ENCODE peak calls at places on chromosomes 3 and 15, in six cellular contexts. One of them, this sample, is unnamed.

GRCh38 chr3:47017504-47018268 is 38.2 kb downstream of the NBEAL2 start:
- DNase-seq in mesendoderm: peak; percentile 94
- DNase-seq in trophoblast cell: peak; percentile 68
- DNase-seq in IMR-90: peak; percentile 26
- DNase-seq in H1: no peak
- DNase-seq in mesenchymal stem cell: peak; percentile 44
- DNase-seq in this sample: no peak

GRCh38 chr3:171850324-171850697 is 7.2 kb downstream of the TMEM212 start:
- DNase-seq in mesenchymal stem cell: no peak
- DNase-seq in H1: no peak
- DNase-seq in trophoblast cell: peak; percentile 89
- DNase-seq in IMR-90: no peak
- DNase-seq in mesendoderm: peak; percentile 80
- DNase-seq in this sample: no peak

GRCh38 chr3:14132689-14133088 is 7.8 kb downstream of the TMEM43 start:
- DNase-seq in IMR-90: no peak
- DNase-seq in H1: no peak
- DNase-seq in mesenchymal stem cell: no peak
- DNase-seq in mesendoderm: no peak
- DNase-seq in trophoblast cell: no peak
- DNase-seq in this sample: no peak

GRCh38 chr15:92614301-92614700 is 41.3 kb downstream of the FAM174B start:
- DNase-seq in mesenchymal stem cell: no peak
- DNase-seq in mesendoderm: no peak
- DNase-seq in trophoblast cell: no peak
- DNase-seq in IMR-90: no peak
- DNase-seq in H1: no peak
- DNase-seq in this sample: no peak

GRCh38 chr15:52858388-52859176 is 68.4 kb upstream of the ONECUT1 start:
- DNase-seq in trophoblast cell: no peak
- DNase-seq in IMR-90: no peak
- DNase-seq in mesenchymal stem cell: no peak
- DNase-seq in H1: no peak
- DNase-seq in mesendoderm: peak; percentile 33
- DNase-seq in this sample: no peak

GRCh38 chr3:13461169-13462124 is 18.7 kb upstream of the HDAC11 start:
- DNase-seq in H1: peak; percentile 90
- DNase-seq in mesenchymal stem cell: peak; percentile 39
- DNase-seq in trophoblast cell: peak; percentile 63
- DNase-seq in mesendoderm: peak; percentile 95
- DNase-seq in IMR-90: peak; percentile 36
- DNase-seq in this sample: peak; percentile 76

GRCh38 chr3:52047295-52047960 is 8.9 kb downstream of the DUSP7 start:
- DNase-seq in H1: no peak
- DNase-seq in IMR-90: no peak
- DNase-seq in mesendoderm: no peak
- DNase-seq in trophoblast cell: no peak
- DNase-seq in mesenchymal stem cell: no peak
- DNase-seq in this sample: no peak

GRCh38 chr15:65824031-65824743 is 32.1 kb upstream of the DENND4A start:
- DNase-seq in mesendoderm: peak; percentile 87
- DNase-seq in IMR-90: peak; percentile 70
- DNase-seq in mesenchymal stem cell: peak; percentile 83
- DNase-seq in H1: no peak
- DNase-seq in trophoblast cell: peak; percentile 80
- DNase-seq in this sample: peak; percentile 39

GRCh38 chr15:87355946-87356345 is 900.6 kb downstream of the NTRK3 start:
- DNase-seq in IMR-90: no peak
- DNase-seq in mesendoderm: no peak
- DNase-seq in H1: no peak
- DNase-seq in trophoblast cell: no peak
- DNase-seq in mesenchymal stem cell: no peak
- DNase-seq in this sample: no peak

GRCh38 chr3:148697311-148698189 is at the start of gene AGTR1:
- DNase-seq in mesenchymal stem cell: peak; percentile 42
- DNase-seq in IMR-90: peak; percentile 24
- DNase-seq in trophoblast cell: peak; percentile 69
- DNase-seq in mesendoderm: peak; percentile 86
- DNase-seq in H1: peak; percentile 23
- DNase-seq in this sample: peak; percentile 68

GRCh38 chr3:42057561-42058211 is 33.5 kb upstream of the TRAK1 start:
- DNase-seq in mesenchymal stem cell: no peak
- DNase-seq in IMR-90: no peak
- DNase-seq in H1: no peak
- DNase-seq in mesendoderm: no peak
- DNase-seq in trophoblast cell: no peak
- DNase-seq in this sample: no peak
- H2AK5ac ChIP-seq in mesenchymal stem cell: peak overlapping the region; percentile 41
- H2AK5ac ChIP-seq in IMR-90: peak overlapping the region; percentile 13
- H2AK5ac ChIP-seq in H1: peak overlapping the region; percentile 17
- H2AK5ac ChIP-seq in mesendoderm: no peak overlapping the region
- H2AK5ac ChIP-seq in trophoblast cell: peak overlapping the region; percentile 36
- H2AK5ac ChIP-seq in this sample: no peak overlapping the region

GRCh38 chr3:133662256-133662773 is 574 bp upstream of the TOPBP1 start:
- DNase-seq in IMR-90: peak; percentile 27
- DNase-seq in mesendoderm: peak; percentile 65
- DNase-seq in trophoblast cell: peak; percentile 42
- DNase-seq in mesenchymal stem cell: peak; percentile 47
- DNase-seq in H1: no peak
- DNase-seq in this sample: no peak

GRCh38 chr3:133659806-133660205 is 1.9 kb downstream of the TOPBP1 start:
- DNase-seq in mesendoderm: no peak
- DNase-seq in mesenchymal stem cell: no peak
- DNase-seq in H1: no peak
- DNase-seq in IMR-90: no peak
- DNase-seq in trophoblast cell: no peak
- DNase-seq in this sample: no peak

GRCh38 chr3:133667118-133667517 is 5.4 kb upstream of the TOPBP1 start:
- DNase-seq in H1: no peak
- DNase-seq in mesendoderm: no peak
- DNase-seq in trophoblast cell: peak; percentile 69
- DNase-seq in mesenchymal stem cell: no peak
- DNase-seq in IMR-90: no peak
- DNase-seq in this sample: no peak

GRCh38 chr3:133663569-133664313 is 2.0 kb upstream of the TOPBP1 start:
- DNase-seq in H1: no peak
- DNase-seq in IMR-90: peak; percentile 55
- DNase-seq in mesendoderm: peak; percentile 88
- DNase-seq in mesenchymal stem cell: peak; percentile 68
- DNase-seq in trophoblast cell: peak; percentile 89
- DNase-seq in this sample: peak; percentile 41

GRCh38 chr3:133661454-133662255 is at the start of gene TOPBP1:
- DNase-seq in trophoblast cell: peak; percentile 81
- DNase-seq in mesenchymal stem cell: peak; percentile 68
- DNase-seq in mesendoderm: peak; percentile 95
- DNase-seq in H1: peak; percentile 67
- DNase-seq in IMR-90: peak; percentile 70
- DNase-seq in this sample: peak; percentile 70
- H2BK5ac ChIP-seq in trophoblast cell: peak within 1 kb of the TSS; percentile 95
- H2BK5ac ChIP-seq in mesenchymal stem cell: no peak within 1 kb of the TSS
- H2BK5ac ChIP-seq in mesendoderm: peak within 1 kb of the TSS; percentile 8
- H2BK5ac ChIP-seq in H1: peak within 1 kb of the TSS; percentile 82
- H2BK5ac ChIP-seq in IMR-90: peak within 1 kb of the TSS; percentile 75
- H2BK5ac ChIP-seq in this sample: no peak within 1 kb of the TSS

GRCh38 chr15:99250001-99250400 is 620 bp upstream of the TTC23 start:
- DNase-seq in trophoblast cell: peak; percentile 50
- DNase-seq in IMR-90: no peak
- DNase-seq in mesenchymal stem cell: no peak
- DNase-seq in H1: no peak
- DNase-seq in mesendoderm: no peak
- DNase-seq in this sample: no peak

GRCh38 chr15:99247063-99247462 is 2.3 kb downstream of the TTC23 start:
- DNase-seq in mesenchymal stem cell: no peak
- DNase-seq in trophoblast cell: no peak
- DNase-seq in IMR-90: no peak
- DNase-seq in H1: no peak
- DNase-seq in mesendoderm: no peak
- DNase-seq in this sample: no peak

GRCh38 chr15:99250494-99251435 is 516 bp upstream of the LRRC28 start:
- DNase-seq in mesenchymal stem cell: peak; percentile 99
- DNase-seq in H1: peak; percentile 92
- DNase-seq in mesendoderm: peak; percentile 100
- DNase-seq in trophoblast cell: peak; percentile 100
- DNase-seq in IMR-90: peak; percentile 99
- DNase-seq in this sample: peak; percentile 98

GRCh38 chr15:99249270-99249817 is at the start of gene TTC23:
- DNase-seq in mesenchymal stem cell: peak; percentile 93
- DNase-seq in IMR-90: peak; percentile 89
- DNase-seq in mesendoderm: peak; percentile 92
- DNase-seq in trophoblast cell: peak; percentile 47
- DNase-seq in H1: no peak
- DNase-seq in this sample: peak; percentile 33

DNA sequence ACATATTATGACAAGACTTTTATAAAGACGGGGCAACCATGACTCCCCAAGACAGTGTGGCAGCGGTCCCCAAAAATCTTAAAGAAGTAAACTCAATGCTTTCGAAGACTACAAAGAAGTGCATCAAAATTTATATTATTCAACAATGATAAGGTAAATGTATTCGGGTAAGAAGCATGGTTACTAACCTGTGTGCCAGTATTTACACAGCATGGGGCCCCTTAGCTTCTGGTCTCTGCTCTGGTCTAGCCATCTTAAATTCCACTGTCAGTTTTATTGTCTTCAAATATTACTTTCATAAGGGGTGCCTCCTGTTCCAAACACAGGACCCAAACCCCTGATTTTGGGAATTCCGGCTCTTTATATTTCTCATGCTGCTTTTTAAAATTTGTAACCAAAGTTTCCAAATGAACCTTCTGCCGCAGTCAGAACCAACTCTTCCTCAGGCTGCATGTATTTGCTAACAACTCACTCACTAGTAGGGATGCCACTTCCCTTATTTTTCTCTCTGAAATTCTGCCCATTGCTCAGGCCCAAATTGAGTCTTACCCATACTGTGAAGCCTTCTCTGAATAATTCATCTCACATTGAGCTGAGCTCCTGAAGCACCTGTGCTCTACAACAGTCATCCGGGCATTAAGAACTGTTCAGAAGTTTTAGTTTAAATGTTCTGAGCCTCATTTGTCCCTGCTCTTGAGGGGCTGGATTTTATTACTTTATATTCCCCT is 1.2 kb downstream of the TTC23 start:
- DNase-seq in IMR-90: no peak
- DNase-seq in mesenchymal stem cell: no peak
- DNase-seq in mesendoderm: no peak
- DNase-seq in trophoblast cell: no peak
- DNase-seq in H1: no peak
- DNase-seq in this sample: no peak
- H3K4me3 ChIP-seq in IMR-90: peak overlapping the region; percentile 82
- H3K4me3 ChIP-seq in mesenchymal stem cell: peak overlapping the region; percentile 94
- H3K4me3 ChIP-seq in mesendoderm: peak overlapping the region; percentile 12
- H3K4me3 ChIP-seq in trophoblast cell: no peak overlapping the region
- H3K4me3 ChIP-seq in H1: peak overlapping the region; percentile 84
- H3K4me3 ChIP-seq in this sample: peak overlapping the region; percentile 69

DNA sequence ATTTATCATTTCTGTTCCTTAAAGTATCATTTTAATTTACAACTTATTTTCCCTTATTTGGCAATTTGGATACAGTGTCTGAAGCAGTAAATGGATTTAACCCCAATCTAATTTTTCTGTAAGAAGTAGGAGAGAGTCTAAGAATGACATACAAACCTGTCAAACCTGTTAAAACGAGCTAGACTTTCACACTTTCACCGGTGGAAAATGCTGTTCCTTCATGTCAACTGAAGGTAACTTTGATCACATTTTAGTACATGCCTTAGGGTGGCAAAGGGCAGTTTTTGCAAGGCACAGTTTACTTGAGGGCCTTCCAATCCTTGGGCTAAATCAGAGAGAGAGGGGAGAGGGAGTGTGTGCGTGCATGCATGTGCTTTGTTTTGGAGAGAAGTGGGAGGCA is 221.4 kb downstream of the THSD4 start:
- DNase-seq in IMR-90: no peak
- DNase-seq in trophoblast cell: peak; percentile 72
- DNase-seq in mesendoderm: peak; percentile 2
- DNase-seq in mesenchymal stem cell: no peak
- DNase-seq in H1: no peak
- DNase-seq in this sample: no peak
- H2AK5ac ChIP-seq in IMR-90: peak overlapping the region; percentile 65
- H2AK5ac ChIP-seq in trophoblast cell: no peak overlapping the region
- H2AK5ac ChIP-seq in mesendoderm: no peak overlapping the region
- H2AK5ac ChIP-seq in mesenchymal stem cell: no peak overlapping the region
- H2AK5ac ChIP-seq in H1: peak overlapping the region; percentile 91
- H2AK5ac ChIP-seq in this sample: peak overlapping the region; percentile 21

GRCh38 chr3:108588616-108589015 is 622 bp downstream of the CIP2A start:
- DNase-seq in mesenchymal stem cell: no peak
- DNase-seq in mesendoderm: no peak
- DNase-seq in H1: no peak
- DNase-seq in IMR-90: no peak
- DNase-seq in trophoblast cell: no peak
- DNase-seq in this sample: no peak
- H2BK5ac ChIP-seq in mesenchymal stem cell: no peak overlapping the region
- H2BK5ac ChIP-seq in mesendoderm: no peak overlapping the region
- H2BK5ac ChIP-seq in H1: no peak overlapping the region
- H2BK5ac ChIP-seq in IMR-90: no peak overlapping the region
- H2BK5ac ChIP-seq in trophoblast cell: no peak overlapping the region
- H2BK5ac ChIP-seq in this sample: no peak overlapping the region

DNA sequence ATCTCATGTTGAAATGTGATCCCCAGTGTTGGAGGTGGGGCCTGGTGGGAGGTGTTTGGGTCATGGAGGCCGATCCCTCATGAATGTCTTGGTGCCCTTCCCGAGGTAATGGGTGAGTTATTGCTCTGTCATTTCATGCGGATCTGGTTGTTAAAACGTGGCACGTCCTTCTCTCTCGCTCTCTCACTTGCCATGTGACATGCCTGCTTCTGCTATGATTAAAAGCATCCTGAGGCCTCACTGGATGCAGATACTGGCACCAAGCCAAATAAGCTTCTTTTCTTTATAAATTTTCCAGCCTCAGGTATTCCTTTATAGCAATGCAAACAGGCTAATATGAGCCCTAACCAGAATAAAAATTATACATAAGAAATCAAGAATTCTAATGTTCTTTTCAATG is 31.7 kb upstream of the HACD2 start:
- DNase-seq in mesendoderm: no peak
- DNase-seq in H1: no peak
- DNase-seq in mesenchymal stem cell: no peak
- DNase-seq in IMR-90: no peak
- DNase-seq in trophoblast cell: no peak
- DNase-seq in this sample: no peak
- H3K4me3 ChIP-seq in mesendoderm: no peak overlapping the region
- H3K4me3 ChIP-seq in H1: no peak overlapping the region
- H3K4me3 ChIP-seq in mesenchymal stem cell: no peak overlapping the region
- H3K4me3 ChIP-seq in IMR-90: no peak overlapping the region
- H3K4me3 ChIP-seq in trophoblast cell: no peak overlapping the region
- H3K4me3 ChIP-seq in this sample: no peak overlapping the region

DNA sequence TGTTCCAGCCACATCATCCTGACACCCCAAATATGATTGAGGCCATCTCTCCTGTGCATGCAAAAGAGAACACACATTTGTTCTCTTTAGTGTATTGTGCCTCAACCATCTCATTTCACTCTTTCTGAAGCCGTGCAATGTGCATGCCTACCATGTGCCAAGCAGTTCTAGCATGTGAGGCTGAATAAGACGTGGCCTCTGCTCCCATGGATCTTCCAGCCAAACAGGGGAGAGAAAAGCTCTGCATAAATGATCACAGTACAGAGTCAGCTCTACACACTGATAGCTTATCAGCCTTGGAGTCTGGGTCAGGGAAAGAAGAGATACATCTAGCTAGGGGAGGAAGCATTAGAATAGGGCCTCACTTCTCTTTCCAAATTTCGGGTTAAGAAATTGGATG is 48.2 kb upstream of the ATG7 start:
- DNase-seq in mesendoderm: no peak
- DNase-seq in IMR-90: no peak
- DNase-seq in trophoblast cell: no peak
- DNase-seq in H1: no peak
- DNase-seq in mesenchymal stem cell: no peak
- DNase-seq in this sample: no peak
- H2AK5ac ChIP-seq in mesendoderm: no peak overlapping the region
- H2AK5ac ChIP-seq in IMR-90: peak overlapping the region; percentile 50
- H2AK5ac ChIP-seq in trophoblast cell: no peak overlapping the region
- H2AK5ac ChIP-seq in H1: no peak overlapping the region
- H2AK5ac ChIP-seq in mesenchymal stem cell: no peak overlapping the region
- H2AK5ac ChIP-seq in this sample: no peak overlapping the region

GRCh38 chr3:99700637-99701268 is 62.4 kb downstream of the COL8A1 start:
- DNase-seq in mesenchymal stem cell: peak; percentile 78
- DNase-seq in trophoblast cell: peak; percentile 78
- DNase-seq in IMR-90: peak; percentile 80
- DNase-seq in mesendoderm: no peak
- DNase-seq in H1: no peak
- DNase-seq in this sample: no peak
- H2BK5ac ChIP-seq in mesenchymal stem cell: no peak overlapping the region
- H2BK5ac ChIP-seq in trophoblast cell: no peak overlapping the region
- H2BK5ac ChIP-seq in IMR-90: peak overlapping the region; percentile 21
- H2BK5ac ChIP-seq in mesendoderm: no peak overlapping the region
- H2BK5ac ChIP-seq in H1: no peak overlapping the region
- H2BK5ac ChIP-seq in this sample: no peak overlapping the region